ENCODE peak calls at places on chromosomes 7 and 10, in eight cellular contexts. X, M, O, V, B, Z, W and E are unnamed samples.

GRCh38 chr7:36906956-36907355 is 182.7 kb upstream of the AOAH start:
- DNase-seq in X (no peak), M (no peak), O (no peak), V (no peak), B (no peak), Z (no peak), W (no peak), E (no peak)

GRCh38 chr7:151405588-151405987 is 4.2 kb downstream of the WDR86 start:
- DNase-seq in X (no peak), M (no peak), O (peak), V (no peak), B (no peak), Z (no peak), W (no peak), E (no peak)

GRCh38 chr7:159115601-159116501 is 28.8 kb downstream of the VIPR2 start:
- DNase-seq in X (no peak), M (no peak), O (peak), V (no peak), B (no peak), Z (no peak), W (no peak), E (no peak)

GRCh38 chr7:109497053-109497452 is 927.4 kb downstream of the DNAJB9 start:
- DNase-seq in X (no peak), M (no peak), O (no peak), V (no peak), B (no peak), Z (no peak), W (no peak), E (no peak)

GRCh38 chr10:102065561-102066420 is 642 bp downstream of the HPS6 start:
- DNase-seq in X (peak), M (peak), O (peak), V (no peak), B (peak), Z (no peak), W (no peak), E (peak)

GRCh38 chr7:65390588-65390987 is 16.9 kb downstream of the ZNF92 start:
- DNase-seq in X (peak), M (peak), O (no peak), V (no peak), B (no peak), Z (no peak), W (no peak), E (no peak)

GRCh38 chr10:71077796-71078453 is 134.4 kb upstream of the UNC5B start:
- DNase-seq in X (no peak), M (peak), O (peak), V (no peak), B (no peak), Z (no peak), W (no peak), E (peak)

GRCh38 chr7:116261904-116262303 is 51.6 kb downstream of the TES start:
- DNase-seq in X (no peak), M (no peak), O (no peak), V (no peak), B (no peak), Z (no peak), W (no peak), E (no peak)

GRCh38 chr7:130290745-130291144 is 2.2 kb upstream of the CPA4 start:
- DNase-seq in X (no peak), M (no peak), O (no peak), V (no peak), B (no peak), Z (no peak), W (no peak), E (no peak)

GRCh38 chr10:102801978-102802377 is 35.2 kb downstream of the CYP17A1 start:
- DNase-seq in X (no peak), M (no peak), O (peak), V (no peak), B (no peak), Z (no peak), W (no peak), E (no peak)

GRCh38 chr7:27130540-27131389 is at the start of gene HOXA4:
- DNase-seq in X (peak), M (peak), O (peak), V (peak), B (peak), Z (peak), W (peak), E (peak)

GRCh38 chr7:130990178-130990832 is 256.3 kb upstream of the KLF14 start:
- DNase-seq in X (no peak), M (no peak), O (no peak), V (no peak), B (no peak), Z (no peak), W (no peak), E (no peak)

GRCh38 chr7:3922175-3922635 is 621.2 kb downstream of the SDK1 start:
- DNase-seq in X (peak), M (no peak), O (peak), V (no peak), B (no peak), Z (no peak), W (no peak), E (no peak)

GRCh38 chr10:133325392-133325760 is 11.3 kb downstream of the CALY start:
- DNase-seq in X (peak), M (no peak), O (no peak), V (no peak), B (peak), Z (no peak), W (no peak), E (no peak)

GRCh38 chr7:47516985-47517590 is 64.8 kb downstream of the TNS3 start:
- DNase-seq in X (no peak), M (no peak), O (no peak), V (peak), B (no peak), Z (peak), W (no peak), E (no peak)

GRCh38 chr10:101774589-101775272 is 1.2 kb downstream of the FGF8 start:
- DNase-seq in X (no peak), M (no peak), O (peak), V (no peak), B (no peak), Z (no peak), W (no peak), E (no peak)

GRCh38 chr10:73053275-73053674 is 43.4 kb downstream of the P4HA1 start:
- DNase-seq in X (no peak), M (no peak), O (no peak), V (no peak), B (no peak), Z (no peak), W (no peak), E (no peak)

GRCh38 chr7:44262031-44262430 is 61.3 kb downstream of the YKT6 start:
- DNase-seq in X (no peak), M (no peak), O (peak), V (no peak), B (no peak), Z (no peak), W (no peak), E (no peak)

GRCh38 chr10:117830832-117831231 is 215.9 kb downstream of the RAB11FIP2 start:
- DNase-seq in X (no peak), M (no peak), O (peak), V (peak), B (no peak), Z (no peak), W (no peak), E (no peak)

GRCh38 chr7:111025013-111025412 is 65.9 kb upstream of the LRRN3 start:
- DNase-seq in X (peak), M (no peak), O (no peak), V (no peak), B (no peak), Z (no peak), W (no peak), E (no peak)

GRCh38 chr7:144775735-144776134 is 60.1 kb downstream of the TPK1 start:
- DNase-seq in X (no peak), M (no peak), O (no peak), V (no peak), B (no peak), Z (no peak), W (no peak), E (no peak)

GRCh38 chr7:69399038-69399800 is 199.1 kb upstream of the AUTS2 start:
- DNase-seq in X (no peak), M (no peak), O (peak), V (no peak), B (no peak), Z (no peak), W (no peak), E (no peak)

GRCh38 chr10:60883187-60883586 is 60.8 kb downstream of the RHOBTB1 start:
- DNase-seq in X (peak), M (no peak), O (peak), V (no peak), B (no peak), Z (no peak), W (no peak), E (no peak)

GRCh38 chr10:114603943-114604342 is 54.1 kb downstream of the ABLIM1 start:
- DNase-seq in X (peak), M (no peak), O (no peak), V (no peak), B (no peak), Z (no peak), W (no peak), E (no peak)

GRCh38 chr10:70178139-70178725 is 7.9 kb upstream of the SAR1A start:
- DNase-seq in X (no peak), M (no peak), O (no peak), V (no peak), B (no peak), Z (no peak), W (no peak), E (no peak)

GRCh38 chr7:2819161-2819953 is 24.8 kb downstream of the GNA12 start:
- DNase-seq in X (no peak), M (no peak), O (no peak), V (no peak), B (no peak), Z (no peak), W (no peak), E (no peak)

GRCh38 chr7:135204271-135204872 is 7.0 kb downstream of the WDR91 start:
- DNase-seq in X (no peak), M (no peak), O (no peak), V (no peak), B (no peak), Z (no peak), W (no peak), E (no peak)

GRCh38 chr7:5766321-5766761 is 15.1 kb downstream of the RNF216 start:
- DNase-seq in X (no peak), M (no peak), O (no peak), V (no peak), B (no peak), Z (no peak), W (no peak), E (no peak)

GRCh38 chr7:156224441-156225225 is 412.4 kb upstream of the SHH start:
- DNase-seq in X (no peak), M (no peak), O (no peak), V (no peak), B (no peak), Z (no peak), W (no peak), E (no peak)

GRCh38 chr10:131119626-131120355 is 191.7 kb downstream of the TCERG1L start:
- DNase-seq in X (no peak), M (no peak), O (peak), V (no peak), B (no peak), Z (no peak), W (no peak), E (no peak)

GRCh38 chr7:102258749-102259107 is 27.9 kb upstream of the SH2B2 start:
- DNase-seq in X (no peak), M (no peak), O (no peak), V (no peak), B (no peak), Z (no peak), W (no peak), E (no peak)

GRCh38 chr10:74208997-74209396 is 58.0 kb downstream of the ADK start:
- DNase-seq in X (no peak), M (no peak), O (no peak), V (no peak), B (no peak), Z (no peak), W (no peak), E (no peak)

GRCh38 chr7:90119178-90119971 is 34.9 kb upstream of the STEAP1 start:
- DNase-seq in X (peak), M (peak), O (peak), V (peak), B (no peak), Z (peak), W (no peak), E (peak)